ENCODE peak calls at places on chromosomes 3 and 15, in five cellular contexts. Y, S, Z, U and F are unnamed samples.

GRCh38 chr3:122322095-122323075 is 2.7 kb upstream of the CSTA start:
- DNase-seq in S (no peak), U (no peak), Z (no peak), Y (no peak), F (no peak)

GRCh38 chr3:49519266-49519665 is 35.0 kb upstream of the BSN start:
- DNase-seq in Z (no peak), S (no peak), Y (peak; percentile 15), U (peak; percentile 52), F (no peak)

GRCh38 chr3:32146669-32147315 is 40.4 kb downstream of the GPD1L start:
- DNase-seq in Y (no peak), Z (no peak), S (no peak), U (no peak), F (no peak)

GRCh38 chr15:92582206-92582605 is 73.4 kb downstream of the FAM174B start:
- DNase-seq in S (no peak), Z (no peak), U (no peak), Y (no peak), F (no peak)

GRCh38 chr3:83230841-83231240 is 1469.4 kb upstream of the GBE1 start:
- DNase-seq in Z (no peak), U (no peak), Y (no peak), S (no peak), F (no peak)

GRCh38 chr15:62119224-62119925 is 45.7 kb downstream of the C2CD4B start:
- DNase-seq in S (no peak), U (no peak), Y (no peak), Z (peak; percentile 96), F (no peak)

GRCh38 chr3:33083958-33084357 is 13.0 kb downstream of the GLB1 start:
- DNase-seq in S (no peak), U (no peak), Z (no peak), Y (no peak), F (no peak)

GRCh38 chr3:112681822-112682325 is 40.9 kb upstream of the CCDC80 start:
- DNase-seq in Y (no peak), U (no peak), S (no peak), Z (peak; percentile 84), F (no peak)

GRCh38 chr3:112333386-112334334 is 704 bp downstream of the CD200 start:
- DNase-seq in U (peak; percentile 77), Y (peak; percentile 76), S (no peak), Z (peak; percentile 42), F (peak; percentile 81)

GRCh38 chr3:150384517-150385212 is 23.4 kb upstream of the TSC22D2 start:
- DNase-seq in Z (peak; percentile 87), S (no peak), U (no peak), Y (no peak), F (no peak)

GRCh38 chr3:73028803-73029202 is 32.2 kb downstream of the PPP4R2 start:
- DNase-seq in Y (no peak), Z (no peak), U (no peak), S (no peak), F (no peak)

GRCh38 chr3:66938338-66938963 is 59.7 kb upstream of the KBTBD8 start:
- DNase-seq in U (no peak), Y (no peak), S (no peak), Z (peak; percentile 67), F (no peak)

GRCh38 chr15:41367418-41367817 is 34.7 kb downstream of the NUSAP1 start:
- DNase-seq in S (no peak), Y (no peak), U (no peak), Z (no peak), F (no peak)

GRCh38 chr15:42163947-42164550 is 7.6 kb upstream of the PLA2G4F start:
- DNase-seq in S (no peak), Z (no peak), U (no peak), Y (no peak), F (no peak)

GRCh38 chr3:196273655-196274054 is 13.9 kb downstream of the PCYT1A start:
- DNase-seq in Z (no peak), Y (no peak), S (no peak), U (no peak), F (no peak)

GRCh38 chr15:68197661-68198437 is 7.3 kb downstream of the CALML4 start:
- DNase-seq in Z (no peak), S (no peak), U (no peak), Y (no peak), F (no peak)

GRCh38 chr15:39232512-39232911 is 348.4 kb upstream of the THBS1 start:
- DNase-seq in S (no peak), Y (no peak), U (no peak), Z (peak; percentile 98), F (no peak)

GRCh38 chr15:51697150-51697549 is 15.8 kb downstream of the SCG3 start:
- DNase-seq in Z (no peak), U (no peak), Y (no peak), S (no peak), F (no peak)

GRCh38 chr3:155065537-155065936 is 14.6 kb upstream of the MME start:
- DNase-seq in Y (no peak), Z (peak; percentile 92), S (no peak), U (no peak), F (no peak)

GRCh38 chr3:106247902-106248684 is 379.3 kb upstream of the CBLB start:
- DNase-seq in Y (no peak), U (no peak), S (no peak), Z (peak; percentile 49), F (no peak)

GRCh38 chr3:108661699-108662098 is 72.2 kb downstream of the DZIP3 start:
- DNase-seq in Y (no peak), Z (no peak), S (no peak), U (no peak), F (no peak)

GRCh38 chr3:30102372-30102771 is 504.0 kb upstream of the TGFBR2 start:
- DNase-seq in Y (no peak), S (no peak), U (no peak), Z (no peak), F (no peak)

GRCh38 chr15:67750371-67750770 is 74.9 kb upstream of the SKOR1 start:
- DNase-seq in Y (no peak), U (no peak), Z (no peak), S (no peak), F (no peak)

GRCh38 chr3:85783331-85783730 is 824.5 kb downstream of the CADM2 start:
- DNase-seq in U (no peak), S (no peak), Y (no peak), Z (no peak), F (no peak)

GRCh38 chr15:47711654-47712053 is 5.7 kb upstream of the SEMA6D start:
- DNase-seq in Y (no peak), S (no peak), Z (peak; percentile 45), U (no peak), F (no peak)

GRCh38 chr15:74564182-74564581 is 23.2 kb downstream of the ARID3B start:
- DNase-seq in Z (no peak), S (no peak), Y (no peak), U (no peak), F (no peak)

GRCh38 chr15:63191895-63192603 is 2.6 kb downstream of the RAB8B start:
- DNase-seq in S (no peak), Y (no peak), Z (no peak), U (no peak), F (no peak)

GRCh38 chr15:35753486-35753885 is 207.5 kb upstream of the DPH6 start:
- DNase-seq in Z (peak; percentile 11), U (no peak), Y (no peak), S (no peak), F (no peak)

GRCh38 chr15:101441706-101442105 is 47.8 kb downstream of the PCSK6 start:
- DNase-seq in Y (no peak), U (no peak), S (no peak), Z (no peak), F (no peak)

GRCh38 chr15:77784361-77785292 is 151.9 kb upstream of the LINGO1 start:
- DNase-seq in S (no peak), Z (peak; percentile 6), Y (no peak), U (no peak), F (peak; percentile 88)

GRCh38 chr15:31501074-31501473 is 174.4 kb downstream of the KLF13 start:
- DNase-seq in S (no peak), Z (no peak), Y (no peak), U (no peak), F (no peak)

GRCh38 chr3:139173372-139174108 is 128.8 kb upstream of the PRR23C start:
- DNase-seq in U (no peak), Z (no peak), S (no peak), Y (peak; percentile 21), F (no peak)

GRCh38 chr3:195911041-195911945 is 2.9 kb upstream of the TNK2 start:
- DNase-seq in Z (no peak), U (peak; percentile 21), Y (no peak), S (no peak), F (no peak)

GRCh38 chr3:10248984-10249748 is 907 bp downstream of the TATDN2 start:
- DNase-seq in U (peak; percentile 81), Y (no peak), S (no peak), Z (peak; percentile 25), F (peak; percentile 68)

GRCh38 chr3:12817341-12817705 is 20.8 kb downstream of the CAND2 start:
- DNase-seq in U (no peak), Y (no peak), S (no peak), Z (no peak), F (no peak)